ENCODE peak calls at places on chromosomes 1 and 21, in four cellular contexts. One of them, this sample, is unnamed.

GRCh38 chr1:214540324-214540723 is 11.1 kb downstream of the PTPN14 start:
- DNase-seq in A549: no peak
- DNase-seq in fibroblast of pulmonary artery: no peak
- DNase-seq in tibial artery: no peak
- DNase-seq in this sample: no peak

GRCh38 chr1:59690531-59690930 is 124.2 kb upstream of the HOOK1 start:
- DNase-seq in A549: no peak
- DNase-seq in fibroblast of pulmonary artery: no peak
- DNase-seq in tibial artery: no peak
- DNase-seq in this sample: no peak

GRCh38 chr1:3034162-3034561 is 12.9 kb downstream of the ACTRT2 start:
- DNase-seq in A549: no peak
- DNase-seq in fibroblast of pulmonary artery: no peak
- DNase-seq in tibial artery: no peak
- DNase-seq in this sample: no peak

GRCh38 chr1:85356130-85356529 is 79.7 kb upstream of the BCL10 start:
- DNase-seq in A549: no peak
- DNase-seq in fibroblast of pulmonary artery: no peak
- DNase-seq in tibial artery: no peak
- DNase-seq in this sample: no peak

GRCh38 chr1:143611159-143611558 is 360.6 kb downstream of the FAM72C start:
- DNase-seq in A549: peak
- DNase-seq in fibroblast of pulmonary artery: peak
- DNase-seq in tibial artery: no peak
- DNase-seq in this sample: no peak

GRCh38 chr1:21052034-21052433 is 124.7 kb downstream of the EIF4G3 start:
- DNase-seq in A549: no peak
- DNase-seq in fibroblast of pulmonary artery: no peak
- DNase-seq in tibial artery: no peak
- DNase-seq in this sample: no peak

GRCh38 chr1:204782118-204782700 is 88.5 kb upstream of the NFASC start:
- DNase-seq in A549: no peak
- DNase-seq in fibroblast of pulmonary artery: peak
- DNase-seq in tibial artery: no peak
- DNase-seq in this sample: no peak

GRCh38 chr1:98700228-98700627 is 38.7 kb downstream of the SNX7 start:
- DNase-seq in A549: no peak
- DNase-seq in fibroblast of pulmonary artery: peak
- DNase-seq in tibial artery: no peak
- DNase-seq in this sample: peak

GRCh38 chr1:6513296-6513928 is 21.9 kb upstream of the PLEKHG5 start:
- DNase-seq in A549: no peak
- DNase-seq in fibroblast of pulmonary artery: no peak
- DNase-seq in tibial artery: no peak
- DNase-seq in this sample: peak

GRCh38 chr1:8077120-8077573 is 51.0 kb upstream of the ERRFI1 start:
- DNase-seq in A549: peak
- DNase-seq in fibroblast of pulmonary artery: peak
- DNase-seq in tibial artery: peak
- DNase-seq in this sample: peak

GRCh38 chr1:44297695-44298400 is 57.2 kb downstream of the ERI3 start:
- DNase-seq in A549: no peak
- DNase-seq in fibroblast of pulmonary artery: no peak
- DNase-seq in tibial artery: no peak
- DNase-seq in this sample: no peak

GRCh38 chr1:68725353-68725752 is 228.5 kb upstream of the DEPDC1 start:
- DNase-seq in A549: no peak
- DNase-seq in fibroblast of pulmonary artery: peak
- DNase-seq in tibial artery: no peak
- DNase-seq in this sample: peak

GRCh38 chr1:45721207-45721606 is 29.2 kb downstream of the IPP start:
- DNase-seq in A549: no peak
- DNase-seq in fibroblast of pulmonary artery: peak
- DNase-seq in tibial artery: no peak
- DNase-seq in this sample: peak

GRCh38 chr21:42395910-42396625 is at the start of gene TMPRSS3:
- DNase-seq in A549: peak
- DNase-seq in fibroblast of pulmonary artery: no peak
- DNase-seq in tibial artery: no peak
- DNase-seq in this sample: no peak

GRCh38 chr21:42939581-42940413 is 14.4 kb upstream of the ERVH48-1 start:
- DNase-seq in A549: peak
- DNase-seq in fibroblast of pulmonary artery: peak
- DNase-seq in tibial artery: peak
- DNase-seq in this sample: peak

GRCh38 chr1:181219938-181220337 is 131.4 kb downstream of the IER5 start:
- DNase-seq in A549: no peak
- DNase-seq in fibroblast of pulmonary artery: no peak
- DNase-seq in tibial artery: no peak
- DNase-seq in this sample: no peak

GRCh38 chr1:182765416-182765815 is 24.2 kb upstream of the NPL start:
- DNase-seq in A549: no peak
- DNase-seq in fibroblast of pulmonary artery: no peak
- DNase-seq in tibial artery: no peak
- DNase-seq in this sample: no peak

GRCh38 chr1:11069233-11069950 is 9.6 kb upstream of the SRM start:
- DNase-seq in A549: no peak
- DNase-seq in fibroblast of pulmonary artery: no peak
- DNase-seq in tibial artery: no peak
- DNase-seq in this sample: no peak

GRCh38 chr1:223189525-223189902 is 46.5 kb upstream of the TLR5 start:
- DNase-seq in A549: no peak
- DNase-seq in fibroblast of pulmonary artery: no peak
- DNase-seq in tibial artery: no peak
- DNase-seq in this sample: no peak

GRCh38 chr1:4485398-4485797 is 169.0 kb upstream of the AJAP1 start:
- DNase-seq in A549: no peak
- DNase-seq in fibroblast of pulmonary artery: no peak
- DNase-seq in tibial artery: no peak
- DNase-seq in this sample: no peak

GRCh38 chr1:167502719-167503452 is 15.4 kb downstream of the CD247 start:
- DNase-seq in A549: no peak
- DNase-seq in fibroblast of pulmonary artery: no peak
- DNase-seq in tibial artery: no peak
- DNase-seq in this sample: no peak

GRCh38 chr1:22126531-22126930 is 16.4 kb downstream of the WNT4 start:
- DNase-seq in A549: no peak
- DNase-seq in fibroblast of pulmonary artery: no peak
- DNase-seq in tibial artery: no peak
- DNase-seq in this sample: no peak

GRCh38 chr1:7068552-7068951 is 283.3 kb downstream of the CAMTA1 start:
- DNase-seq in A549: no peak
- DNase-seq in fibroblast of pulmonary artery: no peak
- DNase-seq in tibial artery: no peak
- DNase-seq in this sample: no peak

GRCh38 chr21:46295996-46296752 is 10.0 kb downstream of the YBEY start:
- DNase-seq in A549: no peak
- DNase-seq in fibroblast of pulmonary artery: peak
- DNase-seq in tibial artery: peak
- DNase-seq in this sample: peak

GRCh38 chr1:181080543-181080942 is 8.0 kb upstream of the IER5 start:
- DNase-seq in A549: no peak
- DNase-seq in fibroblast of pulmonary artery: no peak
- DNase-seq in tibial artery: no peak
- DNase-seq in this sample: no peak

GRCh38 chr1:23593042-23593521 is 33.8 kb upstream of the ID3 start:
- DNase-seq in A549: peak
- DNase-seq in fibroblast of pulmonary artery: no peak
- DNase-seq in tibial artery: no peak
- DNase-seq in this sample: no peak

GRCh38 chr1:233946724-233947123 is 42.2 kb downstream of the SLC35F3 start:
- DNase-seq in A549: no peak
- DNase-seq in fibroblast of pulmonary artery: no peak
- DNase-seq in tibial artery: no peak
- DNase-seq in this sample: no peak

GRCh38 chr1:155079487-155080249 is 1.0 kb downstream of the EFNA3 start:
- DNase-seq in A549: no peak
- DNase-seq in fibroblast of pulmonary artery: no peak
- DNase-seq in tibial artery: no peak
- DNase-seq in this sample: no peak
- H3K4me3 ChIP-seq in A549: peak
- H3K4me3 ChIP-seq in fibroblast of pulmonary artery: no peak
- H3K4me3 ChIP-seq in tibial artery: no peak
- H3K4me3 ChIP-seq in this sample: no peak

DNA sequence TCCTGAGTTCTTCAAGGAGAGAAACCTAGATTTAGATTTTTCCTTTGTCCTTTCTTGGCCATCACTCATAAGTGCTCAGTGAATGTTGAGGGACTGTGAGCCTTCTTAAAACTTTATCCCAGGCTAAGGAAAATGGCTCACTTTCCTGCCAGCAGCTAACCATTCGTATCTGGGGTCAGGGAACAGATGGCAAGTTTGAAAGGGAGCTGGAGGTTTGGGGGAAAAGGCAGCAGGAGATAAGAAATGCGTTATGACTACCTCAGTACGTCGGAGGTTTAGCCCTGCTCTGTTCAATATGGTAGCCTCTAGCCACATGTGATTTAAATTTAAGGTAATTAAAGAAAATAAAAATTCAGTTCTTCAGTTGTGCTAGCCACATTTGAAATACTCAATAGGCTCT is 13.3 kb downstream of the RRP15 start:
- DNase-seq in A549: no peak
- DNase-seq in fibroblast of pulmonary artery: no peak
- DNase-seq in tibial artery: no peak
- DNase-seq in this sample: no peak
- TF ChIP-seq CTCF in A549: no peak
- TF ChIP-seq CTCF in fibroblast of pulmonary artery: no peak
- TF ChIP-seq CTCF in tibial artery: no peak
- TF ChIP-seq CTCF in this sample: no peak

GRCh38 chr1:109080441-109081082 is 4.8 kb upstream of the TAF13 start:
- DNase-seq in A549: no peak
- DNase-seq in fibroblast of pulmonary artery: no peak
- DNase-seq in tibial artery: no peak
- DNase-seq in this sample: no peak
- H3K4me3 ChIP-seq in A549: no peak
- H3K4me3 ChIP-seq in fibroblast of pulmonary artery: no peak
- H3K4me3 ChIP-seq in tibial artery: no peak
- H3K4me3 ChIP-seq in this sample: no peak

GRCh38 chr1:153292185-153292584 is 20.6 kb downstream of the PGLYRP3 start:
- DNase-seq in A549: no peak
- DNase-seq in fibroblast of pulmonary artery: no peak
- DNase-seq in tibial artery: no peak
- DNase-seq in this sample: no peak

GRCh38 chr1:153293480-153293775 is 19.3 kb downstream of the PGLYRP3 start:
- DNase-seq in A549: no peak
- DNase-seq in fibroblast of pulmonary artery: no peak
- DNase-seq in tibial artery: no peak
- DNase-seq in this sample: no peak

GRCh38 chr1:153292740-153293479 is 19.8 kb downstream of the PGLYRP3 start:
- DNase-seq in A549: no peak
- DNase-seq in fibroblast of pulmonary artery: no peak
- DNase-seq in tibial artery: no peak
- DNase-seq in this sample: no peak

GRCh38 chr1:153291514-153291913 is 21.2 kb downstream of the PGLYRP3 start:
- DNase-seq in A549: no peak
- DNase-seq in fibroblast of pulmonary artery: no peak
- DNase-seq in tibial artery: no peak
- DNase-seq in this sample: no peak

DNA sequence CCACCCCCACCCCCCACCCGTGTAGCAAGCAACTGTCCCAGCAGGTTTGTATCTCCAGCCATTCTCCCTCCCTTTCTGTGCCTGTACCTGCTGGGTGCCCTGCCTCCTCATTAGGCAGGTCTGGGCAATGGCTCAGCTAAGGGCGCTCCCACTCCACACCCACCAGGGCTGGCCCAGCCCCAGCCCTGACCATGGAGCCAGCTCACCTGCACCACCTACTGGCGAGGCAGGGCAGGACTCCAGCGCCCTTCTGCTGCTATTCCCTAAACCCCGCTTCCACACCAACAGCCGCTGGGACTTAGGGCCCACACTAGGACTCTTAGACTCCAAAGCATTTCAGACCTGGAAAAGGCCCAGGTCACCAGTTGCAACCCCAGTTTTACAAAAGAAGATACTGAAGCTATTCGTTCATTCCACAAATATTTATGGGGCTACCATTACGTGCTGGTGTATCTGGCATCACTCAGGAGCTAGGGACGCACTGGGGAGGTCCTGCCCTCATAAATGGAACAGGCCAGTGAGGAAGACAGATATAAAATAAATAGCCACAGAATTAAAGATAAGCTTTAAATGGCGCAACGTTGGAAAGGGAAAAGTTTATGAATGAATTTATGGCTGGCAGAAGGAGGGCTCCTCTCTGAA is 24.0 kb downstream of the PGLYRP3 start:
- DNase-seq in A549: peak
- DNase-seq in fibroblast of pulmonary artery: no peak
- DNase-seq in tibial artery: no peak
- DNase-seq in this sample: no peak
- TF ChIP-seq CTCF in A549: peak
- TF ChIP-seq CTCF in fibroblast of pulmonary artery: peak
- TF ChIP-seq CTCF in tibial artery: no peak
- TF ChIP-seq CTCF in this sample: peak

GRCh38 chr1:63774617-63775417 is 1.0 kb downstream of the ROR1 start:
- DNase-seq in A549: peak
- DNase-seq in fibroblast of pulmonary artery: peak
- DNase-seq in tibial artery: peak
- DNase-seq in this sample: peak
- H3K4me3 ChIP-seq in A549: peak
- H3K4me3 ChIP-seq in fibroblast of pulmonary artery: peak
- H3K4me3 ChIP-seq in tibial artery: peak
- H3K4me3 ChIP-seq in this sample: peak

GRCh38 chr1:193069748-193070394 is 10.5 kb downstream of the RO60 start:
- DNase-seq in A549: peak
- DNase-seq in fibroblast of pulmonary artery: no peak
- DNase-seq in tibial artery: no peak
- DNase-seq in this sample: peak
- TF ChIP-seq CTCF in A549: peak
- TF ChIP-seq CTCF in fibroblast of pulmonary artery: peak
- TF ChIP-seq CTCF in tibial artery: no peak
- TF ChIP-seq CTCF in this sample: peak

This sample was measured in astrocyte of the spinal cord.